ENCODE peak calls at places on chromosomes 3 and 15, in nine cellular contexts. One of them, this sample, is unnamed.

GRCh38 chr15:89119489-89120478 is 31.5 kb downstream of the ABHD2 start:
- DNase-seq in AG08396: peak
- DNase-seq in iris pigment epithelial cell: peak
- DNase-seq in activated CD4-positive, CD25-positive, alpha-beta regulatory T cell: no peak
- DNase-seq in T-helper 2 cell: no peak
- DNase-seq in D721Med: no peak
- DNase-seq in mesenteric fat pad: no peak
- DNase-seq in stimulated activated CD4-positive, alpha-beta T cell treated with anti-CD3 and anti-CD28 coated beads, Interleukin-15, amount 100 ng/mL, for 24 hours: peak
- DNase-seq in anterior cingulate cortex: no peak
- DNase-seq in this sample: no peak

GRCh38 chr3:165800970-165801369 is 36.3 kb downstream of the BCHE start:
- DNase-seq in anterior cingulate cortex: no peak
- DNase-seq in stimulated activated CD4-positive, alpha-beta T cell treated with anti-CD3 and anti-CD28 coated beads, Interleukin-15, amount 100 ng/mL, for 24 hours: no peak
- DNase-seq in iris pigment epithelial cell: no peak
- DNase-seq in T-helper 2 cell: no peak
- DNase-seq in activated CD4-positive, CD25-positive, alpha-beta regulatory T cell: no peak
- DNase-seq in AG08396: no peak
- DNase-seq in mesenteric fat pad: no peak
- DNase-seq in D721Med: no peak
- DNase-seq in this sample: no peak

GRCh38 chr3:126753191-126754160 is 49.4 kb downstream of the CHCHD6 start:
- DNase-seq in mesenteric fat pad: peak
- DNase-seq in T-helper 2 cell: no peak
- DNase-seq in iris pigment epithelial cell: peak
- DNase-seq in stimulated activated CD4-positive, alpha-beta T cell treated with anti-CD3 and anti-CD28 coated beads, Interleukin-15, amount 100 ng/mL, for 24 hours: no peak
- DNase-seq in D721Med: no peak
- DNase-seq in anterior cingulate cortex: no peak
- DNase-seq in activated CD4-positive, CD25-positive, alpha-beta regulatory T cell: no peak
- DNase-seq in AG08396: peak
- DNase-seq in this sample: no peak

GRCh38 chr3:61718565-61718964 is 157.2 kb downstream of the PTPRG start:
- DNase-seq in stimulated activated CD4-positive, alpha-beta T cell treated with anti-CD3 and anti-CD28 coated beads, Interleukin-15, amount 100 ng/mL, for 24 hours: no peak
- DNase-seq in mesenteric fat pad: no peak
- DNase-seq in D721Med: no peak
- DNase-seq in AG08396: no peak
- DNase-seq in activated CD4-positive, CD25-positive, alpha-beta regulatory T cell: no peak
- DNase-seq in anterior cingulate cortex: no peak
- DNase-seq in T-helper 2 cell: no peak
- DNase-seq in iris pigment epithelial cell: no peak
- DNase-seq in this sample: no peak

GRCh38 chr3:16137044-16137443 is 37.4 kb upstream of the GALNT15 start:
- DNase-seq in stimulated activated CD4-positive, alpha-beta T cell treated with anti-CD3 and anti-CD28 coated beads, Interleukin-15, amount 100 ng/mL, for 24 hours: no peak
- DNase-seq in D721Med: no peak
- DNase-seq in activated CD4-positive, CD25-positive, alpha-beta regulatory T cell: no peak
- DNase-seq in T-helper 2 cell: no peak
- DNase-seq in iris pigment epithelial cell: peak
- DNase-seq in AG08396: no peak
- DNase-seq in anterior cingulate cortex: no peak
- DNase-seq in mesenteric fat pad: no peak
- DNase-seq in this sample: no peak

GRCh38 chr15:38877471-38877870 is 312.9 kb upstream of the RASGRP1 start:
- DNase-seq in iris pigment epithelial cell: no peak
- DNase-seq in D721Med: no peak
- DNase-seq in AG08396: no peak
- DNase-seq in activated CD4-positive, CD25-positive, alpha-beta regulatory T cell: no peak
- DNase-seq in T-helper 2 cell: no peak
- DNase-seq in anterior cingulate cortex: no peak
- DNase-seq in stimulated activated CD4-positive, alpha-beta T cell treated with anti-CD3 and anti-CD28 coated beads, Interleukin-15, amount 100 ng/mL, for 24 hours: no peak
- DNase-seq in mesenteric fat pad: no peak
- DNase-seq in this sample: no peak

GRCh38 chr15:84982301-84982920 is 755 bp downstream of the PDE8A start:
- DNase-seq in stimulated activated CD4-positive, alpha-beta T cell treated with anti-CD3 and anti-CD28 coated beads, Interleukin-15, amount 100 ng/mL, for 24 hours: peak
- DNase-seq in iris pigment epithelial cell: peak
- DNase-seq in D721Med: no peak
- DNase-seq in T-helper 2 cell: peak
- DNase-seq in activated CD4-positive, CD25-positive, alpha-beta regulatory T cell: peak
- DNase-seq in AG08396: no peak
- DNase-seq in anterior cingulate cortex: no peak
- DNase-seq in mesenteric fat pad: no peak
- DNase-seq in this sample: no peak

GRCh38 chr3:197236362-197236761 is 62.0 kb downstream of the DLG1 start:
- DNase-seq in activated CD4-positive, CD25-positive, alpha-beta regulatory T cell: no peak
- DNase-seq in iris pigment epithelial cell: no peak
- DNase-seq in AG08396: no peak
- DNase-seq in mesenteric fat pad: no peak
- DNase-seq in stimulated activated CD4-positive, alpha-beta T cell treated with anti-CD3 and anti-CD28 coated beads, Interleukin-15, amount 100 ng/mL, for 24 hours: no peak
- DNase-seq in D721Med: no peak
- DNase-seq in anterior cingulate cortex: no peak
- DNase-seq in T-helper 2 cell: no peak
- DNase-seq in this sample: no peak

GRCh38 chr15:74453925-74454763 is 6.8 kb downstream of the UBL7 start:
- DNase-seq in T-helper 2 cell: no peak
- DNase-seq in stimulated activated CD4-positive, alpha-beta T cell treated with anti-CD3 and anti-CD28 coated beads, Interleukin-15, amount 100 ng/mL, for 24 hours: no peak
- DNase-seq in iris pigment epithelial cell: peak
- DNase-seq in anterior cingulate cortex: no peak
- DNase-seq in mesenteric fat pad: peak
- DNase-seq in AG08396: no peak
- DNase-seq in activated CD4-positive, CD25-positive, alpha-beta regulatory T cell: no peak
- DNase-seq in D721Med: no peak
- DNase-seq in this sample: no peak

GRCh38 chr3:105904683-105905320 is 36.0 kb upstream of the CBLB start:
- DNase-seq in stimulated activated CD4-positive, alpha-beta T cell treated with anti-CD3 and anti-CD28 coated beads, Interleukin-15, amount 100 ng/mL, for 24 hours: no peak
- DNase-seq in mesenteric fat pad: no peak
- DNase-seq in iris pigment epithelial cell: peak
- DNase-seq in activated CD4-positive, CD25-positive, alpha-beta regulatory T cell: no peak
- DNase-seq in anterior cingulate cortex: no peak
- DNase-seq in D721Med: no peak
- DNase-seq in T-helper 2 cell: no peak
- DNase-seq in AG08396: no peak
- DNase-seq in this sample: no peak

GRCh38 chr15:66743703-66744536 is 41.9 kb downstream of the SMAD6 start:
- DNase-seq in T-helper 2 cell: no peak
- DNase-seq in mesenteric fat pad: no peak
- DNase-seq in iris pigment epithelial cell: peak
- DNase-seq in anterior cingulate cortex: no peak
- DNase-seq in D721Med: no peak
- DNase-seq in activated CD4-positive, CD25-positive, alpha-beta regulatory T cell: no peak
- DNase-seq in AG08396: peak
- DNase-seq in stimulated activated CD4-positive, alpha-beta T cell treated with anti-CD3 and anti-CD28 coated beads, Interleukin-15, amount 100 ng/mL, for 24 hours: no peak
- DNase-seq in this sample: no peak

GRCh38 chr3:177317247-177317646 is 120.0 kb upstream of the TBL1XR1 start:
- DNase-seq in T-helper 2 cell: no peak
- DNase-seq in iris pigment epithelial cell: no peak
- DNase-seq in AG08396: no peak
- DNase-seq in stimulated activated CD4-positive, alpha-beta T cell treated with anti-CD3 and anti-CD28 coated beads, Interleukin-15, amount 100 ng/mL, for 24 hours: no peak
- DNase-seq in activated CD4-positive, CD25-positive, alpha-beta regulatory T cell: no peak
- DNase-seq in D721Med: no peak
- DNase-seq in anterior cingulate cortex: no peak
- DNase-seq in mesenteric fat pad: no peak
- DNase-seq in this sample: no peak

GRCh38 chr3:168926426-168926825 is 737.1 kb downstream of the MECOM start:
- DNase-seq in AG08396: no peak
- DNase-seq in stimulated activated CD4-positive, alpha-beta T cell treated with anti-CD3 and anti-CD28 coated beads, Interleukin-15, amount 100 ng/mL, for 24 hours: no peak
- DNase-seq in anterior cingulate cortex: no peak
- DNase-seq in D721Med: no peak
- DNase-seq in activated CD4-positive, CD25-positive, alpha-beta regulatory T cell: no peak
- DNase-seq in mesenteric fat pad: no peak
- DNase-seq in T-helper 2 cell: no peak
- DNase-seq in iris pigment epithelial cell: no peak
- DNase-seq in this sample: no peak

GRCh38 chr3:133121471-133121870 is 83.3 kb downstream of the TMEM108 start:
- DNase-seq in D721Med: no peak
- DNase-seq in activated CD4-positive, CD25-positive, alpha-beta regulatory T cell: no peak
- DNase-seq in T-helper 2 cell: no peak
- DNase-seq in AG08396: no peak
- DNase-seq in anterior cingulate cortex: no peak
- DNase-seq in iris pigment epithelial cell: no peak
- DNase-seq in stimulated activated CD4-positive, alpha-beta T cell treated with anti-CD3 and anti-CD28 coated beads, Interleukin-15, amount 100 ng/mL, for 24 hours: no peak
- DNase-seq in mesenteric fat pad: no peak
- DNase-seq in this sample: no peak

This sample was measured in NCI-H1048.